ENCODE peak calls at places on chromosomes 1 and 21, in six cellular contexts. G is astrocyte of the spinal cord, B is NCI-H2081, R is COLO829, L is anterior cingulate cortex, C is MV-4-11. X is an unnamed sample.

GRCh38 chr1:45501502-45501859 is 1.4 kb downstream of the MMACHC start:
- DNase-seq in G (no peak), B (no peak), R (no peak), L (no peak), C (no peak), X (no peak)

GRCh38 chr1:21524686-21525339 is 15.6 kb downstream of the ALPL start:
- DNase-seq in G (no peak), B (no peak), R (no peak), L (peak), C (peak), X (no peak)

GRCh38 chr1:39378377-39378776 is 113.1 kb upstream of the BMP8A start:
- DNase-seq in G (no peak), B (peak), R (no peak), L (no peak), C (no peak), X (peak)

GRCh38 chr1:228238461-228238860 is 30.6 kb downstream of the OBSCN start:
- DNase-seq in G (no peak), B (no peak), R (no peak), L (no peak), C (no peak), X (no peak)

GRCh38 chr1:88239205-88239604 is 444.9 kb upstream of the PKN2 start:
- DNase-seq in G (no peak), B (no peak), R (no peak), L (no peak), C (no peak), X (no peak)

GRCh38 chr1:236494586-236495207 is 29.1 kb upstream of the LGALS8 start:
- DNase-seq in G (no peak), B (no peak), R (no peak), L (no peak), C (no peak), X (no peak)

GRCh38 chr1:179589524-179589923 is 2.1 kb upstream of the TDRD5 start:
- DNase-seq in G (no peak), B (no peak), R (no peak), L (no peak), C (no peak), X (no peak)

GRCh38 chr1:86119214-86119764 is 37.3 kb downstream of the COL24A1 start:
- DNase-seq in G (no peak), B (no peak), R (no peak), L (no peak), C (no peak), X (no peak)

GRCh38 chr1:165143437-165144065 is 213.0 kb downstream of the LMX1A start:
- DNase-seq in G (no peak), B (peak), R (peak), L (no peak), C (peak), X (peak)

GRCh38 chr1:41361495-41362356 is 492 bp downstream of the FOXO6 start:
- DNase-seq in G (no peak), B (peak), R (no peak), L (no peak), C (no peak), X (no peak)

GRCh38 chr1:119725626-119726025 is 13.9 kb downstream of the PHGDH start:
- DNase-seq in G (no peak), B (no peak), R (no peak), L (no peak), C (no peak), X (no peak)

GRCh38 chr1:9281907-9282306 is 10.8 kb upstream of the SPSB1 start:
- DNase-seq in G (no peak), B (no peak), R (no peak), L (no peak), C (no peak), X (no peak)

GRCh38 chr1:195745170-195746009 is 862.9 kb downstream of the KCNT2 start:
- DNase-seq in G (no peak), B (peak), R (no peak), L (no peak), C (no peak), X (peak)

GRCh38 chr1:153343040-153343681 is 5.5 kb downstream of the PGLYRP4 start:
- DNase-seq in G (no peak), B (no peak), R (no peak), L (no peak), C (peak), X (no peak)

GRCh38 chr21:38355992-38356781 is 99.4 kb downstream of the KCNJ15 start:
- DNase-seq in G (peak), B (peak), R (peak), L (peak), C (peak), X (peak)

GRCh38 chr1:59026472-59026948 is 242.7 kb upstream of the JUN start:
- DNase-seq in G (peak), B (no peak), R (no peak), L (no peak), C (no peak), X (no peak)

GRCh38 chr1:115118086-115118485 is 28.8 kb upstream of the TSPAN2 start:
- DNase-seq in G (no peak), B (no peak), R (no peak), L (no peak), C (no peak), X (no peak)

GRCh38 chr21:39057121-39057520 is 126.1 kb downstream of the PSMG1 start:
- DNase-seq in G (no peak), B (peak), R (no peak), L (no peak), C (no peak), X (peak)

GRCh38 chr1:2611034-2611501 is 21.7 kb downstream of the MMEL1 start:
- DNase-seq in G (peak), B (peak), R (peak), L (no peak), C (no peak), X (peak)

GRCh38 chr1:170618418-170618817 is 45.5 kb upstream of the PRRX1 start:
- DNase-seq in G (peak), B (no peak), R (peak), L (no peak), C (no peak), X (no peak)

GRCh38 chr1:39643705-39644104 is 4.3 kb upstream of the HEYL start:
- DNase-seq in G (no peak), B (no peak), R (no peak), L (no peak), C (no peak), X (no peak)

GRCh38 chr1:231124746-231125145 is 37.1 kb upstream of the TRIM67 start:
- DNase-seq in G (no peak), B (no peak), R (no peak), L (peak), C (no peak), X (no peak)

GRCh38 chr1:21762022-21762404 is 20.9 kb downstream of the USP48 start:
- DNase-seq in G (no peak), B (no peak), R (no peak), L (no peak), C (peak), X (no peak)

GRCh38 chr1:154404984-154405761 is at the start of gene IL6R:
- DNase-seq in G (peak), B (peak), R (no peak), L (peak), C (peak), X (peak)

GRCh38 chr21:21806711-21807597 is 808.7 kb downstream of the NCAM2 start:
- DNase-seq in G (no peak), B (no peak), R (peak), L (no peak), C (no peak), X (no peak)

GRCh38 chr1:207959141-207959825 is 48.4 kb upstream of the CD34 start:
- DNase-seq in G (peak), B (no peak), R (no peak), L (no peak), C (no peak), X (no peak)

GRCh38 chr21:26391166-26391565 is 181.9 kb downstream of the CYYR1 start:
- DNase-seq in G (no peak), B (no peak), R (no peak), L (no peak), C (no peak), X (no peak)

GRCh38 chr1:17342014-17342441 is 30.0 kb upstream of the PADI6 start:
- DNase-seq in G (no peak), B (no peak), R (no peak), L (no peak), C (no peak), X (no peak)

GRCh38 chr1:48776400-48777218 is at the start of gene BEND5:
- DNase-seq in G (peak), B (peak), R (no peak), L (peak), C (no peak), X (peak)